ENCODE peak calls at places on chromosome 18, in eight cellular contexts. S is right atrium auricular region; E is left colon; D is A549; J is SIG-M5; C is HCT116; B is HT1080; N is stimulated activated CD4-positive, alpha-beta T cell treated with anti-CD3 and anti-CD28 coated beads, Interleukin-1b, Interleukin-23, amount 100 ng/mL, for 48 hours. G is an unnamed sample.

GRCh38 chr18:57035590-57035989 is 111.3 kb upstream of the BOD1L2 start:
- DNase-seq in B (no peak), D (no peak), E (no peak), J (no peak), N (no peak), C (no peak), S (no peak), G (no peak)

GRCh38 chr18:55833543-55833942 is 245.6 kb upstream of the TCF4 start:
- DNase-seq in B (peak; percentile 99), N (no peak), S (no peak), E (no peak), J (no peak), C (no peak), D (peak; percentile 89), G (peak; percentile 98)

GRCh38 chr18:8602040-8602439 is 7.2 kb upstream of the RAB12 start:
- DNase-seq in B (no peak), J (no peak), S (no peak), E (no peak), N (no peak), D (no peak), C (no peak), G (no peak)

GRCh38 chr18:7002107-7002506 is 115.5 kb downstream of the LAMA1 start:
- DNase-seq in J (no peak), D (no peak), E (no peak), S (no peak), B (no peak), C (no peak), N (no peak), G (no peak)

GRCh38 chr18:54444309-54444914 is 86.7 kb downstream of the C18orf54 start:
- DNase-seq in S (no peak), J (no peak), D (peak; percentile 57), E (peak; percentile 56), B (peak; percentile 65), N (peak; percentile 37), C (peak; percentile 60), G (peak; percentile 23)

GRCh38 chr18:44802508-44802907 is 121.8 kb downstream of the SETBP1 start:
- DNase-seq in J (no peak), N (no peak), D (no peak), S (no peak), B (no peak), E (no peak), C (no peak), G (no peak)

GRCh38 chr18:41532344-41533086 is 422.5 kb upstream of the PIK3C3 start:
- DNase-seq in N (no peak), B (peak; percentile 45), J (no peak), D (no peak), C (no peak), E (no peak), S (no peak), G (no peak)

GRCh38 chr18:62420513-62421209 is 95.6 kb downstream of the TNFRSF11A start:
- DNase-seq in D (peak; percentile 69), E (peak; percentile 79), J (peak; percentile 37), C (no peak), B (peak; percentile 82), S (no peak), N (peak; percentile 82), G (peak; percentile 77)

GRCh38 chr18:50091495-50092249 is 103.3 kb downstream of the MYO5B start:
- DNase-seq in S (no peak), N (no peak), E (no peak), B (peak; percentile 43), C (no peak), J (no peak), D (no peak), G (no peak)

GRCh38 chr18:48036191-48036590 is 105.7 kb upstream of the SMAD2 start:
- DNase-seq in J (no peak), D (no peak), N (no peak), B (peak; percentile 32), S (peak; percentile 72), E (peak; percentile 17), C (no peak), G (peak; percentile 4)

GRCh38 chr18:76678248-76678647 is 144.1 kb upstream of the ZNF236 start:
- DNase-seq in D (no peak), C (no peak), N (no peak), J (no peak), B (no peak), E (no peak), S (no peak), G (no peak)

GRCh38 chr18:13361422-13361821 is 142.9 kb downstream of the LDLRAD4 start:
- DNase-seq in B (no peak), E (no peak), N (no peak), D (no peak), J (no peak), S (no peak), C (no peak), G (no peak)

GRCh38 chr18:62979172-62979571 is 263.8 kb downstream of the PHLPP1 start:
- DNase-seq in J (peak; percentile 77), S (no peak), E (no peak), N (no peak), D (no peak), B (peak; percentile 55), C (no peak), G (no peak)

GRCh38 chr18:62857278-62857976 is 142.1 kb downstream of the PHLPP1 start:
- DNase-seq in J (no peak), D (no peak), E (no peak), N (no peak), B (no peak), S (no peak), C (no peak), G (no peak)

GRCh38 chr18:74742573-74742972 is 144.9 kb downstream of the ZNF407 start:
- DNase-seq in D (no peak), E (no peak), C (no peak), S (no peak), J (no peak), B (no peak), N (no peak), G (peak; percentile 11)

GRCh38 chr18:48997985-48998831 is 47.4 kb upstream of the SMAD7 start:
- DNase-seq in S (peak; percentile 95), B (peak; percentile 99), E (no peak), J (peak; percentile 23), C (peak; percentile 91), N (no peak), D (peak; percentile 96), G (peak; percentile 99)

GRCh38 chr18:70243545-70243944 is 38.1 kb upstream of the RTTN start:
- DNase-seq in E (no peak), B (no peak), N (no peak), C (no peak), S (no peak), D (peak; percentile 83), J (no peak), G (no peak)

GRCh38 chr18:61831071-61831470 is 61.7 kb downstream of the RNF152 start:
- DNase-seq in D (no peak), J (no peak), N (no peak), E (no peak), C (no peak), B (no peak), S (no peak), G (no peak)

GRCh38 chr18:74531043-74531442 is 3.3 kb upstream of the CNDP1 start:
- DNase-seq in B (no peak), J (no peak), C (no peak), E (no peak), N (no peak), D (no peak), S (no peak), G (no peak)

GRCh38 chr18:63903981-63904570 is 3.7 kb upstream of the SERPINB10 start:
- DNase-seq in E (no peak), S (no peak), B (no peak), C (no peak), J (no peak), N (no peak), D (no peak), G (no peak)

GRCh38 chr18:71899707-71900483 is 644.2 kb downstream of the CBLN2 start:
- DNase-seq in C (no peak), S (no peak), N (no peak), E (no peak), B (no peak), J (no peak), D (no peak), G (no peak)

GRCh38 chr18:21264651-21265050 is 22.6 kb downstream of the GREB1L start:
- DNase-seq in C (no peak), B (no peak), N (no peak), D (no peak), J (no peak), S (no peak), E (no peak), G (no peak)

GRCh38 chr18:58893388-58894099 is 28.9 kb downstream of the ZNF532 start:
- DNase-seq in D (no peak), S (no peak), E (no peak), B (peak; percentile 87), J (no peak), N (peak; percentile 8), C (peak; percentile 53), G (peak; percentile 33)

GRCh38 chr18:3985030-3985429 is 470.1 kb downstream of the DLGAP1 start:
- DNase-seq in E (no peak), B (no peak), C (no peak), D (no peak), S (no peak), N (no peak), J (no peak), G (no peak)

GRCh38 chr18:26367425-26367824 is 141.2 kb downstream of the TAF4B start:
- DNase-seq in J (no peak), E (no peak), D (no peak), C (no peak), B (no peak), N (no peak), S (no peak), G (no peak)

G was measured in RCC 7860.